ENCODE peak calls at places on chromosomes 16 and 17, in five cellular contexts. One of them, this sample, is unnamed.

GRCh38 chr17:51422634-51423033 is 162.3 kb downstream of the UTP18 start:
- DNase-seq in GM13976: no peak
- DNase-seq in body of pancreas: no peak
- DNase-seq in stomach: no peak
- DNase-seq in progenitor cell of endocrine pancreas: no peak
- DNase-seq in this sample: no peak

GRCh38 chr16:85051710-85052082 is 24.1 kb downstream of the KIAA0513 start:
- DNase-seq in GM13976: no peak
- DNase-seq in body of pancreas: no peak
- DNase-seq in stomach: no peak
- DNase-seq in progenitor cell of endocrine pancreas: no peak
- DNase-seq in this sample: no peak

GRCh38 chr17:80279895-80280294 is 19.2 kb downstream of the RNF213 start:
- DNase-seq in GM13976: no peak
- DNase-seq in body of pancreas: no peak
- DNase-seq in stomach: no peak
- DNase-seq in progenitor cell of endocrine pancreas: no peak
- DNase-seq in this sample: peak; percentile 81

GRCh38 chr16:47262938-47263337 is 119.2 kb upstream of the NETO2 start:
- DNase-seq in GM13976: no peak
- DNase-seq in body of pancreas: no peak
- DNase-seq in stomach: no peak
- DNase-seq in progenitor cell of endocrine pancreas: no peak
- DNase-seq in this sample: no peak

GRCh38 chr17:38451840-38452529 is 23.7 kb downstream of the ARHGAP23 start:
- DNase-seq in GM13976: no peak
- DNase-seq in body of pancreas: no peak
- DNase-seq in stomach: no peak
- DNase-seq in progenitor cell of endocrine pancreas: no peak
- DNase-seq in this sample: no peak

GRCh38 chr17:46962374-46962790 is 16.7 kb downstream of the RPRML start:
- DNase-seq in GM13976: no peak
- DNase-seq in body of pancreas: no peak
- DNase-seq in stomach: no peak
- DNase-seq in progenitor cell of endocrine pancreas: no peak
- DNase-seq in this sample: peak; percentile 18

GRCh38 chr17:67824735-67825626 is at the start of gene BPTF:
- DNase-seq in GM13976: peak; percentile 91
- DNase-seq in body of pancreas: peak; percentile 91
- DNase-seq in stomach: peak; percentile 92
- DNase-seq in progenitor cell of endocrine pancreas: peak; percentile 90
- DNase-seq in this sample: peak; percentile 97

GRCh38 chr17:21371511-21372081 is 4.6 kb upstream of the KCNJ12 start:
- DNase-seq in GM13976: no peak
- DNase-seq in body of pancreas: no peak
- DNase-seq in stomach: no peak
- DNase-seq in progenitor cell of endocrine pancreas: no peak
- DNase-seq in this sample: no peak

GRCh38 chr16:22814330-22815105 is 556 bp downstream of the HS3ST2 start:
- DNase-seq in GM13976: peak; percentile 21
- DNase-seq in body of pancreas: no peak
- DNase-seq in stomach: no peak
- DNase-seq in progenitor cell of endocrine pancreas: no peak
- DNase-seq in this sample: peak; percentile 81

GRCh38 chr17:3683054-3683511 is 12.9 kb downstream of the P2RX5 start:
- DNase-seq in GM13976: peak; percentile 88
- DNase-seq in body of pancreas: no peak
- DNase-seq in stomach: peak; percentile 47
- DNase-seq in progenitor cell of endocrine pancreas: no peak
- DNase-seq in this sample: no peak

GRCh38 chr17:42553161-42553818 is 567 bp downstream of the HSD17B1 start:
- DNase-seq in GM13976: no peak
- DNase-seq in body of pancreas: no peak
- DNase-seq in stomach: no peak
- DNase-seq in progenitor cell of endocrine pancreas: no peak
- DNase-seq in this sample: no peak

GRCh38 chr17:12909511-12909910 is 108.3 kb downstream of the ELAC2 start:
- DNase-seq in GM13976: no peak
- DNase-seq in body of pancreas: no peak
- DNase-seq in stomach: no peak
- DNase-seq in progenitor cell of endocrine pancreas: no peak
- DNase-seq in this sample: no peak

GRCh38 chr17:5557485-5557884 is 26.8 kb downstream of the NLRP1 start:
- DNase-seq in GM13976: no peak
- DNase-seq in body of pancreas: no peak
- DNase-seq in stomach: no peak
- DNase-seq in progenitor cell of endocrine pancreas: no peak
- DNase-seq in this sample: no peak

GRCh38 chr17:31493656-31494155 is 102.2 kb downstream of the RAB11FIP4 start:
- DNase-seq in GM13976: no peak
- DNase-seq in body of pancreas: no peak
- DNase-seq in stomach: no peak
- DNase-seq in progenitor cell of endocrine pancreas: no peak
- DNase-seq in this sample: no peak

GRCh38 chr17:21177854-21178600 is 35.9 kb downstream of the TMEM11 start:
- DNase-seq in GM13976: peak; percentile 10
- DNase-seq in body of pancreas: no peak
- DNase-seq in stomach: peak; percentile 15
- DNase-seq in progenitor cell of endocrine pancreas: no peak
- DNase-seq in this sample: no peak

GRCh38 chr17:61410100-61410551 is 10.5 kb downstream of the TBX2 start:
- DNase-seq in GM13976: peak; percentile 27
- DNase-seq in body of pancreas: peak; percentile 14
- DNase-seq in stomach: no peak
- DNase-seq in progenitor cell of endocrine pancreas: no peak
- DNase-seq in this sample: peak; percentile 26

GRCh38 chr17:55418369-55419268 is 3.0 kb downstream of the MMD start:
- DNase-seq in GM13976: no peak
- DNase-seq in body of pancreas: no peak
- DNase-seq in stomach: no peak
- DNase-seq in progenitor cell of endocrine pancreas: no peak
- DNase-seq in this sample: no peak

GRCh38 chr16:2713523-2713922 is 6.5 kb downstream of the PRSS27 start:
- DNase-seq in GM13976: no peak
- DNase-seq in body of pancreas: no peak
- DNase-seq in stomach: no peak
- DNase-seq in progenitor cell of endocrine pancreas: no peak
- DNase-seq in this sample: no peak

GRCh38 chr17:6670999-6671398 is 19.4 kb downstream of the C17orf100 start:
- DNase-seq in GM13976: no peak
- DNase-seq in body of pancreas: no peak
- DNase-seq in stomach: no peak
- DNase-seq in progenitor cell of endocrine pancreas: no peak
- DNase-seq in this sample: no peak

This sample was measured in posterior vena cava.